ENCODE peak calls at places on chromosomes 2 and 18, in six cellular contexts. C is CD4-positive, alpha-beta T cell; R is breast epithelium; Q is naive thymus-derived CD8-positive, alpha-beta T cell; Y is mesenchymal stem cell; N is PC-9. H is an unnamed sample.
A peak's percentile ranks its signal among the peaks of the same experiment; 100 is the strongest.

GRCh38 chr2:12950174-12950573 is 233.4 kb downstream of the TRIB2 start:
- DNase-seq in C (no peak), R (no peak), Q (no peak), Y (no peak), N (no peak), H (no peak)

GRCh38 chr2:47221956-47222355 is 66.8 kb upstream of the STPG4 start:
- DNase-seq in C (no peak), R (no peak), Q (no peak), Y (no peak), N (no peak), H (no peak)

GRCh38 chr2:217431577-217432269 is 571.1 kb downstream of the TNS1 start:
- DNase-seq in C (no peak), R (no peak), Q (no peak), Y (peak; percentile 22), N (no peak), H (no peak)

GRCh38 chr2:161981679-161982300 is 92.2 kb downstream of the DPP4 start:
- DNase-seq in C (no peak), R (no peak), Q (no peak), Y (no peak), N (no peak), H (no peak)

GRCh38 chr2:88006912-88007439 is 9.4 kb downstream of the RNU2-63P start:
- DNase-seq in C (no peak), R (no peak), Q (no peak), Y (no peak), N (no peak), H (no peak)

GRCh38 chr2:165435611-165436010 is 33.9 kb upstream of the CSRNP3 start:
- DNase-seq in C (no peak), R (no peak), Q (no peak), Y (no peak), N (no peak), H (no peak)

GRCh38 chr2:223043164-223043941 is 8.6 kb upstream of the KCNE4 start:
- DNase-seq in C (no peak), R (no peak), Q (no peak), Y (peak; percentile 62), N (no peak), H (no peak)

GRCh38 chr2:127107622-127107999 is 657 bp upstream of the BIN1 start:
- DNase-seq in C (no peak), R (peak; percentile 39), Q (no peak), Y (no peak), N (no peak), H (no peak)

GRCh38 chr18:48006415-48007175 is 76.1 kb upstream of the SMAD2 start:
- DNase-seq in C (no peak), R (no peak), Q (no peak), Y (no peak), N (no peak), H (no peak)

GRCh38 chr2:239180526-239181073 is 220.2 kb downstream of the HDAC4 start:
- DNase-seq in C (no peak), R (peak; percentile 28), Q (no peak), Y (no peak), N (no peak), H (peak; percentile 46)

GRCh38 chr18:39550701-39551100 is 1985.1 kb upstream of the CELF4 start:
- DNase-seq in C (no peak), R (no peak), Q (no peak), Y (no peak), N (no peak), H (no peak)

GRCh38 chr2:69026026-69026425 is 13.0 kb downstream of the ANTXR1 start:
- DNase-seq in C (no peak), R (no peak), Q (no peak), Y (peak; percentile 50), N (peak; percentile 11), H (no peak)

GRCh38 chr18:13597068-13597467 is 129.3 kb downstream of the FAM210A start:
- DNase-seq in C (no peak), R (no peak), Q (no peak), Y (no peak), N (no peak), H (no peak)

GRCh38 chr2:231342111-231342711 is 53.3 kb upstream of the B3GNT7 start:
- DNase-seq in C (no peak), R (peak; percentile 37), Q (no peak), Y (no peak), N (no peak), H (no peak)

GRCh38 chr2:197028230-197028629 is 101.7 kb upstream of the PGAP1 start:
- DNase-seq in C (no peak), R (no peak), Q (no peak), Y (peak; percentile 72), N (peak; percentile 22), H (no peak)

H was measured in psoas muscle.